ENCODE peak calls at places on chromosomes 5 and 9, in eight cellular contexts. One of them, this sample, is unnamed.

GRCh38 chr5:77991084-77991483 is 214.9 kb upstream of the TBCA start:
- ATAC-seq in mucosa of descending colon: no peak
- ATAC-seq in sciatic nerve: no peak
- ATAC-seq in activated naive CD8-positive, alpha-beta T cell treated with anti-CD3 and anti-CD28 coated beads, Interleukin-2, amount 10 ng/mL, durations not matched to agents 7 days and 5 days: no peak
- ATAC-seq in HCT116: peak
- ATAC-seq in T-helper 17 cell: no peak
- ATAC-seq in body of pancreas: no peak
- ATAC-seq in left colon: no peak
- ATAC-seq in this sample: no peak

GRCh38 chr9:21255538-21256212 is 15.9 kb upstream of the IFNA14 start:
- ATAC-seq in mucosa of descending colon: no peak
- ATAC-seq in sciatic nerve: no peak
- ATAC-seq in activated naive CD8-positive, alpha-beta T cell treated with anti-CD3 and anti-CD28 coated beads, Interleukin-2, amount 10 ng/mL, durations not matched to agents 7 days and 5 days: no peak
- ATAC-seq in HCT116: no peak
- ATAC-seq in T-helper 17 cell: no peak
- ATAC-seq in body of pancreas: no peak
- ATAC-seq in left colon: no peak
- ATAC-seq in this sample: no peak

GRCh38 chr9:38334234-38334633 is 58.3 kb upstream of the ALDH1B1 start:
- ATAC-seq in mucosa of descending colon: no peak
- ATAC-seq in sciatic nerve: no peak
- ATAC-seq in activated naive CD8-positive, alpha-beta T cell treated with anti-CD3 and anti-CD28 coated beads, Interleukin-2, amount 10 ng/mL, durations not matched to agents 7 days and 5 days: no peak
- ATAC-seq in HCT116: peak
- ATAC-seq in T-helper 17 cell: no peak
- ATAC-seq in body of pancreas: no peak
- ATAC-seq in left colon: no peak
- ATAC-seq in this sample: no peak

GRCh38 chr9:97773091-97773490 is 76.0 kb upstream of the XPA start:
- ATAC-seq in mucosa of descending colon: peak
- ATAC-seq in sciatic nerve: no peak
- ATAC-seq in activated naive CD8-positive, alpha-beta T cell treated with anti-CD3 and anti-CD28 coated beads, Interleukin-2, amount 10 ng/mL, durations not matched to agents 7 days and 5 days: no peak
- ATAC-seq in HCT116: no peak
- ATAC-seq in T-helper 17 cell: no peak
- ATAC-seq in body of pancreas: no peak
- ATAC-seq in left colon: peak
- ATAC-seq in this sample: no peak

GRCh38 chr9:23492126-23493002 is 333.7 kb downstream of the ELAVL2 start:
- ATAC-seq in mucosa of descending colon: peak
- ATAC-seq in sciatic nerve: peak
- ATAC-seq in activated naive CD8-positive, alpha-beta T cell treated with anti-CD3 and anti-CD28 coated beads, Interleukin-2, amount 10 ng/mL, durations not matched to agents 7 days and 5 days: no peak
- ATAC-seq in HCT116: no peak
- ATAC-seq in T-helper 17 cell: no peak
- ATAC-seq in body of pancreas: peak
- ATAC-seq in left colon: peak
- ATAC-seq in this sample: no peak

GRCh38 chr5:172637122-172637580 is 3.9 kb upstream of the NEURL1B start:
- ATAC-seq in mucosa of descending colon: peak
- ATAC-seq in sciatic nerve: peak
- ATAC-seq in activated naive CD8-positive, alpha-beta T cell treated with anti-CD3 and anti-CD28 coated beads, Interleukin-2, amount 10 ng/mL, durations not matched to agents 7 days and 5 days: no peak
- ATAC-seq in HCT116: peak
- ATAC-seq in T-helper 17 cell: no peak
- ATAC-seq in body of pancreas: no peak
- ATAC-seq in left colon: peak
- ATAC-seq in this sample: no peak

GRCh38 chr5:126868338-126868737 is 91.4 kb downstream of the LMNB1 start:
- ATAC-seq in mucosa of descending colon: no peak
- ATAC-seq in sciatic nerve: no peak
- ATAC-seq in activated naive CD8-positive, alpha-beta T cell treated with anti-CD3 and anti-CD28 coated beads, Interleukin-2, amount 10 ng/mL, durations not matched to agents 7 days and 5 days: no peak
- ATAC-seq in HCT116: no peak
- ATAC-seq in T-helper 17 cell: no peak
- ATAC-seq in body of pancreas: no peak
- ATAC-seq in left colon: no peak
- ATAC-seq in this sample: no peak

GRCh38 chr9:97759611-97760288 is 62.6 kb upstream of the XPA start:
- ATAC-seq in mucosa of descending colon: peak
- ATAC-seq in sciatic nerve: peak
- ATAC-seq in activated naive CD8-positive, alpha-beta T cell treated with anti-CD3 and anti-CD28 coated beads, Interleukin-2, amount 10 ng/mL, durations not matched to agents 7 days and 5 days: no peak
- ATAC-seq in HCT116: no peak
- ATAC-seq in T-helper 17 cell: no peak
- ATAC-seq in body of pancreas: no peak
- ATAC-seq in left colon: peak
- ATAC-seq in this sample: no peak

GRCh38 chr5:136424835-136425694 is 59.7 kb upstream of the TRPC7 start:
- ATAC-seq in mucosa of descending colon: peak
- ATAC-seq in sciatic nerve: peak
- ATAC-seq in activated naive CD8-positive, alpha-beta T cell treated with anti-CD3 and anti-CD28 coated beads, Interleukin-2, amount 10 ng/mL, durations not matched to agents 7 days and 5 days: no peak
- ATAC-seq in HCT116: peak
- ATAC-seq in T-helper 17 cell: no peak
- ATAC-seq in body of pancreas: peak
- ATAC-seq in left colon: peak
- ATAC-seq in this sample: no peak

GRCh38 chr5:206406-206805 is 11.5 kb downstream of the CCDC127 start:
- ATAC-seq in mucosa of descending colon: no peak
- ATAC-seq in sciatic nerve: peak
- ATAC-seq in activated naive CD8-positive, alpha-beta T cell treated with anti-CD3 and anti-CD28 coated beads, Interleukin-2, amount 10 ng/mL, durations not matched to agents 7 days and 5 days: no peak
- ATAC-seq in HCT116: no peak
- ATAC-seq in T-helper 17 cell: no peak
- ATAC-seq in body of pancreas: no peak
- ATAC-seq in left colon: no peak
- ATAC-seq in this sample: no peak

GRCh38 chr5:13508559-13508958 is 435.9 kb downstream of the DNAH5 start:
- ATAC-seq in mucosa of descending colon: no peak
- ATAC-seq in sciatic nerve: no peak
- ATAC-seq in activated naive CD8-positive, alpha-beta T cell treated with anti-CD3 and anti-CD28 coated beads, Interleukin-2, amount 10 ng/mL, durations not matched to agents 7 days and 5 days: no peak
- ATAC-seq in HCT116: no peak
- ATAC-seq in T-helper 17 cell: no peak
- ATAC-seq in body of pancreas: no peak
- ATAC-seq in left colon: no peak
- ATAC-seq in this sample: no peak

GRCh38 chr5:50301756-50302155 is 139.3 kb downstream of the EMB start:
- ATAC-seq in mucosa of descending colon: no peak
- ATAC-seq in sciatic nerve: no peak
- ATAC-seq in activated naive CD8-positive, alpha-beta T cell treated with anti-CD3 and anti-CD28 coated beads, Interleukin-2, amount 10 ng/mL, durations not matched to agents 7 days and 5 days: no peak
- ATAC-seq in HCT116: no peak
- ATAC-seq in T-helper 17 cell: no peak
- ATAC-seq in body of pancreas: no peak
- ATAC-seq in left colon: no peak
- ATAC-seq in this sample: no peak

GRCh38 chr9:133763272-133764183 is 25.4 kb upstream of the SARDH start:
- ATAC-seq in mucosa of descending colon: no peak
- ATAC-seq in sciatic nerve: no peak
- ATAC-seq in activated naive CD8-positive, alpha-beta T cell treated with anti-CD3 and anti-CD28 coated beads, Interleukin-2, amount 10 ng/mL, durations not matched to agents 7 days and 5 days: no peak
- ATAC-seq in HCT116: no peak
- ATAC-seq in T-helper 17 cell: no peak
- ATAC-seq in body of pancreas: no peak
- ATAC-seq in left colon: no peak
- ATAC-seq in this sample: no peak

GRCh38 chr5:139806111-139806510 is 10.5 kb downstream of the PSD2 start:
- ATAC-seq in mucosa of descending colon: no peak
- ATAC-seq in sciatic nerve: no peak
- ATAC-seq in activated naive CD8-positive, alpha-beta T cell treated with anti-CD3 and anti-CD28 coated beads, Interleukin-2, amount 10 ng/mL, durations not matched to agents 7 days and 5 days: no peak
- ATAC-seq in HCT116: no peak
- ATAC-seq in T-helper 17 cell: no peak
- ATAC-seq in body of pancreas: no peak
- ATAC-seq in left colon: no peak
- ATAC-seq in this sample: no peak

GRCh38 chr9:134963546-134963945 is 45.8 kb upstream of the FCN1 start:
- ATAC-seq in mucosa of descending colon: no peak
- ATAC-seq in sciatic nerve: no peak
- ATAC-seq in activated naive CD8-positive, alpha-beta T cell treated with anti-CD3 and anti-CD28 coated beads, Interleukin-2, amount 10 ng/mL, durations not matched to agents 7 days and 5 days: no peak
- ATAC-seq in HCT116: no peak
- ATAC-seq in T-helper 17 cell: no peak
- ATAC-seq in body of pancreas: no peak
- ATAC-seq in left colon: no peak
- ATAC-seq in this sample: no peak

GRCh38 chr9:116497081-116497480 is 190.0 kb upstream of the TRIM32 start:
- ATAC-seq in mucosa of descending colon: no peak
- ATAC-seq in sciatic nerve: no peak
- ATAC-seq in activated naive CD8-positive, alpha-beta T cell treated with anti-CD3 and anti-CD28 coated beads, Interleukin-2, amount 10 ng/mL, durations not matched to agents 7 days and 5 days: no peak
- ATAC-seq in HCT116: no peak
- ATAC-seq in T-helper 17 cell: no peak
- ATAC-seq in body of pancreas: no peak
- ATAC-seq in left colon: no peak
- ATAC-seq in this sample: no peak

GRCh38 chr5:103562084-103562452 is 521 bp downstream of the NUDT12 start:
- ATAC-seq in mucosa of descending colon: peak
- ATAC-seq in sciatic nerve: peak
- ATAC-seq in activated naive CD8-positive, alpha-beta T cell treated with anti-CD3 and anti-CD28 coated beads, Interleukin-2, amount 10 ng/mL, durations not matched to agents 7 days and 5 days: peak
- ATAC-seq in HCT116: peak
- ATAC-seq in T-helper 17 cell: peak
- ATAC-seq in body of pancreas: peak
- ATAC-seq in left colon: peak
- ATAC-seq in this sample: peak

This sample was measured in stimulated activated memory B cell treated with anti-CD40 and anti-IgM and Interleukin-4, amounts not matched to agents 10 μg/mL and 1 μg/mL and 100 μg/mL, for 72 hours.